ENCODE peak calls at places on chromosome 20, in seven cellular contexts. One of them, this sample, is unnamed.

GRCh38 chr20:21184810-21185209 is 58.9 kb downstream of the KIZ start:
- DNase-seq in H1: no peak
- DNase-seq in HCT116: no peak
- DNase-seq in WTC11: no peak
- DNase-seq in GM12878: no peak
- DNase-seq in K562: no peak
- DNase-seq in HepG2: peak; percentile 71
- DNase-seq in this sample: no peak

GRCh38 chr20:3135507-3136070 is 24.1 kb downstream of the FASTKD5 start:
- DNase-seq in H1: no peak
- DNase-seq in K562: no peak
- DNase-seq in HCT116: no peak
- DNase-seq in HepG2: no peak
- DNase-seq in GM12878: no peak
- DNase-seq in WTC11: no peak
- DNase-seq in this sample: no peak

GRCh38 chr20:33059741-33060390 is 6.2 kb downstream of the BPIFB3 start:
- DNase-seq in K562: peak; percentile 26
- DNase-seq in WTC11: no peak
- DNase-seq in HCT116: no peak
- DNase-seq in H1: peak; percentile 55
- DNase-seq in GM12878: no peak
- DNase-seq in HepG2: no peak
- DNase-seq in this sample: no peak

GRCh38 chr20:9930142-9930541 is 91.3 kb upstream of the PAK5 start:
- DNase-seq in WTC11: no peak
- DNase-seq in K562: no peak
- DNase-seq in GM12878: no peak
- DNase-seq in HepG2: no peak
- DNase-seq in HCT116: no peak
- DNase-seq in H1: no peak
- DNase-seq in this sample: no peak

GRCh38 chr20:58433759-58434158 is 44.7 kb downstream of the VAPB start:
- DNase-seq in HCT116: no peak
- DNase-seq in GM12878: no peak
- DNase-seq in K562: peak; percentile 50
- DNase-seq in HepG2: no peak
- DNase-seq in WTC11: no peak
- DNase-seq in H1: no peak
- DNase-seq in this sample: no peak

GRCh38 chr20:17875106-17875980 is 93.3 kb downstream of the SNX5 start:
- DNase-seq in HCT116: no peak
- DNase-seq in HepG2: peak; percentile 92
- DNase-seq in H1: no peak
- DNase-seq in GM12878: no peak
- DNase-seq in WTC11: no peak
- DNase-seq in K562: no peak
- DNase-seq in this sample: no peak

GRCh38 chr20:53844259-53844658 is 226.1 kb downstream of the BCAS1 start:
- DNase-seq in GM12878: no peak
- DNase-seq in WTC11: no peak
- DNase-seq in H1: no peak
- DNase-seq in K562: no peak
- DNase-seq in HepG2: no peak
- DNase-seq in HCT116: no peak
- DNase-seq in this sample: no peak

GRCh38 chr20:9294081-9294480 is 220.3 kb upstream of the LAMP5 start:
- DNase-seq in WTC11: no peak
- DNase-seq in GM12878: no peak
- DNase-seq in H1: no peak
- DNase-seq in K562: no peak
- DNase-seq in HepG2: no peak
- DNase-seq in HCT116: no peak
- DNase-seq in this sample: no peak

GRCh38 chr20:33933469-33933909 is 60.2 kb upstream of the RALY start:
- DNase-seq in H1: peak; percentile 70
- DNase-seq in K562: peak; percentile 70
- DNase-seq in HepG2: peak; percentile 87
- DNase-seq in GM12878: no peak
- DNase-seq in HCT116: peak; percentile 48
- DNase-seq in WTC11: peak; percentile 71
- DNase-seq in this sample: peak; percentile 60

GRCh38 chr20:57392130-57392445 is 892 bp downstream of the RBM38 start:
- DNase-seq in K562: no peak
- DNase-seq in WTC11: no peak
- DNase-seq in HepG2: no peak
- DNase-seq in H1: no peak
- DNase-seq in GM12878: no peak
- DNase-seq in HCT116: no peak
- DNase-seq in this sample: no peak

GRCh38 chr20:20462185-20462584 is 94.3 kb downstream of the INSM1 start:
- DNase-seq in HepG2: no peak
- DNase-seq in GM12878: no peak
- DNase-seq in WTC11: no peak
- DNase-seq in H1: no peak
- DNase-seq in K562: no peak
- DNase-seq in HCT116: no peak
- DNase-seq in this sample: no peak

GRCh38 chr20:7665311-7665863 is 274.9 kb downstream of the HAO1 start:
- DNase-seq in K562: no peak
- DNase-seq in WTC11: no peak
- DNase-seq in GM12878: no peak
- DNase-seq in H1: no peak
- DNase-seq in HCT116: no peak
- DNase-seq in HepG2: no peak
- DNase-seq in this sample: no peak

GRCh38 chr20:6756961-6757595 is 10.4 kb upstream of the BMP2 start:
- DNase-seq in HCT116: no peak
- DNase-seq in H1: no peak
- DNase-seq in HepG2: no peak
- DNase-seq in K562: no peak
- DNase-seq in WTC11: no peak
- DNase-seq in GM12878: no peak
- DNase-seq in this sample: no peak

GRCh38 chr20:39547546-39548410 is 585.6 kb downstream of the DHX35 start:
- DNase-seq in WTC11: no peak
- DNase-seq in K562: no peak
- DNase-seq in GM12878: no peak
- DNase-seq in HepG2: no peak
- DNase-seq in HCT116: no peak
- DNase-seq in H1: no peak
- DNase-seq in this sample: no peak

GRCh38 chr20:29878281-29878741 is 1379.2 kb upstream of the DEFB115 start:
- DNase-seq in K562: no peak
- DNase-seq in GM12878: no peak
- DNase-seq in HepG2: peak; percentile 54
- DNase-seq in HCT116: no peak
- DNase-seq in H1: no peak
- DNase-seq in WTC11: no peak
- DNase-seq in this sample: no peak

GRCh38 chr20:14234666-14235295 is 102.6 kb downstream of the FLRT3 start:
- DNase-seq in H1: no peak
- DNase-seq in K562: no peak
- DNase-seq in WTC11: no peak
- DNase-seq in GM12878: no peak
- DNase-seq in HepG2: no peak
- DNase-seq in HCT116: no peak
- DNase-seq in this sample: no peak

GRCh38 chr20:58429303-58429702 is 40.3 kb downstream of the VAPB start:
- DNase-seq in WTC11: no peak
- DNase-seq in HepG2: no peak
- DNase-seq in GM12878: no peak
- DNase-seq in K562: no peak
- DNase-seq in H1: no peak
- DNase-seq in HCT116: no peak
- DNase-seq in this sample: no peak

GRCh38 chr20:17614176-17614811 is 44.4 kb downstream of the DSTN start:
- DNase-seq in GM12878: no peak
- DNase-seq in HCT116: no peak
- DNase-seq in H1: no peak
- DNase-seq in HepG2: no peak
- DNase-seq in K562: no peak
- DNase-seq in WTC11: no peak
- DNase-seq in this sample: no peak

GRCh38 chr20:47079047-47079446 is 184.4 kb downstream of the EYA2 start:
- DNase-seq in K562: no peak
- DNase-seq in WTC11: no peak
- DNase-seq in GM12878: no peak
- DNase-seq in HCT116: no peak
- DNase-seq in H1: no peak
- DNase-seq in HepG2: no peak
- DNase-seq in this sample: no peak

GRCh38 chr20:49140411-49140810 is 47.7 kb downstream of the STAU1 start:
- DNase-seq in HepG2: no peak
- DNase-seq in WTC11: no peak
- DNase-seq in GM12878: no peak
- DNase-seq in HCT116: no peak
- DNase-seq in H1: no peak
- DNase-seq in K562: no peak
- DNase-seq in this sample: no peak

GRCh38 chr20:58690851-58691250 is 1.7 kb upstream of the NPEPL1 start:
- DNase-seq in GM12878: no peak
- DNase-seq in HepG2: no peak
- DNase-seq in H1: peak; percentile 37
- DNase-seq in HCT116: no peak
- DNase-seq in K562: no peak
- DNase-seq in WTC11: no peak
- DNase-seq in this sample: no peak

GRCh38 chr20:57244627-57245214 is 21.7 kb downstream of the BMP7 start:
- DNase-seq in GM12878: no peak
- DNase-seq in H1: peak; percentile 57
- DNase-seq in K562: no peak
- DNase-seq in HCT116: no peak
- DNase-seq in WTC11: peak; percentile 63
- DNase-seq in HepG2: no peak
- DNase-seq in this sample: no peak

GRCh38 chr20:61845276-61845675 is 220.4 kb downstream of the TAF4 start:
- DNase-seq in K562: no peak
- DNase-seq in HepG2: no peak
- DNase-seq in WTC11: no peak
- DNase-seq in GM12878: no peak
- DNase-seq in H1: no peak
- DNase-seq in HCT116: no peak
- DNase-seq in this sample: no peak
- TF ChIP-seq SP1 in K562: no peak
- TF ChIP-seq SP1 in HepG2: no peak
- TF ChIP-seq SP1 in WTC11: no peak
- TF ChIP-seq SP1 in GM12878: no peak
- TF ChIP-seq SP1 in H1: no peak
- TF ChIP-seq SP1 in HCT116: no peak
- TF ChIP-seq SP1 in this sample: no peak

GRCh38 chr20:56208121-56208520 is 40.4 kb upstream of the MC3R start:
- DNase-seq in HCT116: no peak
- DNase-seq in GM12878: no peak
- DNase-seq in WTC11: no peak
- DNase-seq in HepG2: no peak
- DNase-seq in H1: no peak
- DNase-seq in K562: no peak
- DNase-seq in this sample: no peak

GRCh38 chr20:56212071-56212470 is 36.5 kb upstream of the MC3R start:
- DNase-seq in HCT116: no peak
- DNase-seq in GM12878: no peak
- DNase-seq in H1: no peak
- DNase-seq in K562: no peak
- DNase-seq in HepG2: no peak
- DNase-seq in WTC11: no peak
- DNase-seq in this sample: no peak

GRCh38 chr20:56207656-56208055 is 40.9 kb upstream of the MC3R start:
- DNase-seq in WTC11: no peak
- DNase-seq in GM12878: no peak
- DNase-seq in HCT116: no peak
- DNase-seq in HepG2: no peak
- DNase-seq in K562: no peak
- DNase-seq in H1: no peak
- DNase-seq in this sample: no peak

GRCh38 chr20:56215115-56215514 is 33.4 kb upstream of the MC3R start:
- DNase-seq in HCT116: no peak
- DNase-seq in HepG2: no peak
- DNase-seq in WTC11: no peak
- DNase-seq in H1: no peak
- DNase-seq in K562: no peak
- DNase-seq in GM12878: no peak
- DNase-seq in this sample: no peak

GRCh38 chr20:56211051-56211450 is 37.5 kb upstream of the MC3R start:
- DNase-seq in WTC11: no peak
- DNase-seq in K562: no peak
- DNase-seq in HCT116: no peak
- DNase-seq in HepG2: no peak
- DNase-seq in H1: no peak
- DNase-seq in GM12878: no peak
- DNase-seq in this sample: no peak
- TF ChIP-seq SP1 in WTC11: no peak
- TF ChIP-seq SP1 in K562: no peak
- TF ChIP-seq SP1 in HCT116: no peak
- TF ChIP-seq SP1 in HepG2: no peak
- TF ChIP-seq SP1 in H1: no peak
- TF ChIP-seq SP1 in GM12878: no peak
- TF ChIP-seq SP1 in this sample: no peak

DNA sequence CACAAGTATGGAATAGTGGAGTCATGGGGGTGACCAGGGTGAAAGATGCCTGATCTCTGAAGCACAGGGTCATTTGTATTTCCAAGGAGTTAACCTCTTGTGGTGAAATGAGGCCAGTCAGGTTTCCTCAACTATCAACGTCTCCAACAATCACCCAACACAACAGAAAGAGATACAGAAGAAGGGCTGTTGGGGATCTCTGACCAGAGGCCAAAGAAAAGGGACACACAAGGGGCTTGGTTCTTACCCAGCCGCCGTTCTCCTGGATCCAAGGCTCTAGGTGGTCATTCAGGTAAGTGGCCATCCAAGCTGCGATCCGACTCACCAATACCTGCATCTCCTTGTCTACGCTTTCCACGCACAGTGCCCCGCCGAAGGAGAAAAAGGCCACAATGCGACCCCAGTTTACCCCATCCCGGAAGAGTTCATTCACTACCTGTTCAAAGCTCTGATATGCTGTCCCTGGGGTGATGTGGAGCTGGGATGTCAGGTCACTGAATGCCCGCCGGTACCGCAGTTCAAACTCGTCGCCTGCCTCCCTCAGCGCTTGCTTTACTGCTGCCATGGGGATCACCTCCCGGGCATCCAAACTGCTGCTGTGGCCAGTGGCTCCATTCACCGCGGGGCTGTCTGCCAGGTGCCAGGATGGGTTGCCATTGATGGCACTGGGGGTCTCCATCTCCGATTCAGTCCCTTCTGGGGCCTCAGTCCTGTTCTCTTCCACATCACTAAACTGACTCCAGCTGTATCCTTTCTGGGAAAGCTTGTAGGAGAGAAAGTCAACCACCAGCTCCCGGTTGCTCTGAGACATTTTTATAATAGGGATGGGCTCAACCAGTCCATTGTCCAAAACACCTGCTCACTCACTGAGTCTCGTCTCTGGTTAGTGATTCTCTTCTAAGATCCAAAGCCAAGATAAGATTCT is 998 bp downstream of the BCL2L1 start:
- DNase-seq in GM12878: no peak
- DNase-seq in HepG2: no peak
- DNase-seq in H1: no peak
- DNase-seq in HCT116: no peak
- DNase-seq in WTC11: peak; percentile 17
- DNase-seq in K562: no peak
- DNase-seq in this sample: no peak
- TF ChIP-seq SP1 in GM12878: no peak
- TF ChIP-seq SP1 in HepG2: no peak
- TF ChIP-seq SP1 in H1: no peak
- TF ChIP-seq SP1 in HCT116: no peak
- TF ChIP-seq SP1 in WTC11: no peak
- TF ChIP-seq SP1 in K562: peak; percentile 36
- TF ChIP-seq SP1 in this sample: no peak

GRCh38 chr20:51385941-51386530 is 156.5 kb downstream of the NFATC2 start:
- DNase-seq in HepG2: peak; percentile 53
- DNase-seq in GM12878: no peak
- DNase-seq in HCT116: peak; percentile 24
- DNase-seq in K562: no peak
- DNase-seq in WTC11: peak; percentile 53
- DNase-seq in H1: no peak
- DNase-seq in this sample: peak; percentile 56
- TF ChIP-seq SP1 in HepG2: no peak
- TF ChIP-seq SP1 in GM12878: no peak
- TF ChIP-seq SP1 in HCT116: no peak
- TF ChIP-seq SP1 in K562: no peak
- TF ChIP-seq SP1 in WTC11: no peak
- TF ChIP-seq SP1 in H1: no peak
- TF ChIP-seq SP1 in this sample: no peak

This sample was measured in HEK293T.